ENCODE peak calls at places on chromosomes 5 and 9, in four cellular contexts. One of them, this sample, is unnamed.
A peak's percentile ranks its signal among the peaks of the same experiment; 100 is the strongest.

GRCh38 chr5:61673007-61673735 is 341.1 kb downstream of the ZSWIM6 start:
- DNase-seq in sigmoid colon: no peak
- DNase-seq in uterus: no peak
- DNase-seq in prostate gland: no peak
- DNase-seq in this sample: peak; percentile 65

GRCh38 chr5:141570655-141571054 is 48.1 kb downstream of the DIAPH1 start:
- DNase-seq in sigmoid colon: no peak
- DNase-seq in uterus: no peak
- DNase-seq in prostate gland: no peak
- DNase-seq in this sample: no peak

GRCh38 chr9:109241931-109242330 is 74.9 kb upstream of the FRRS1L start:
- DNase-seq in sigmoid colon: no peak
- DNase-seq in prostate gland: no peak
- DNase-seq in uterus: no peak
- DNase-seq in this sample: no peak

GRCh38 chr9:121292801-121293241 is 24.9 kb downstream of the GSN start:
- DNase-seq in sigmoid colon: peak; percentile 61
- DNase-seq in prostate gland: no peak
- DNase-seq in uterus: no peak
- DNase-seq in this sample: no peak

GRCh38 chr5:129398279-129398678 is 61.8 kb upstream of the ADAMTS19 start:
- DNase-seq in prostate gland: no peak
- DNase-seq in sigmoid colon: no peak
- DNase-seq in uterus: no peak
- DNase-seq in this sample: no peak

GRCh38 chr5:117065800-117066199 is 491.2 kb upstream of the SEMA6A start:
- DNase-seq in prostate gland: no peak
- DNase-seq in uterus: no peak
- DNase-seq in sigmoid colon: no peak
- DNase-seq in this sample: no peak

GRCh38 chr5:55437859-55438206 is 96.9 kb downstream of the PLPP1 start:
- DNase-seq in sigmoid colon: no peak
- DNase-seq in uterus: no peak
- DNase-seq in prostate gland: no peak
- DNase-seq in this sample: no peak

GRCh38 chr9:136021171-136021890 is 60.2 kb upstream of the UBAC1 start:
- DNase-seq in prostate gland: no peak
- DNase-seq in sigmoid colon: no peak
- DNase-seq in uterus: no peak
- DNase-seq in this sample: no peak

GRCh38 chr9:93586290-93587057 is 10.1 kb downstream of the PHF2 start:
- DNase-seq in uterus: no peak
- DNase-seq in sigmoid colon: no peak
- DNase-seq in prostate gland: no peak
- DNase-seq in this sample: no peak

GRCh38 chr9:137311171-137311970 is 9.3 kb upstream of the NRARP start:
- DNase-seq in uterus: no peak
- DNase-seq in sigmoid colon: no peak
- DNase-seq in prostate gland: peak; percentile 81
- DNase-seq in this sample: no peak

GRCh38 chr9:70574222-70574837 is 159.9 kb upstream of the KLF9 start:
- DNase-seq in prostate gland: no peak
- DNase-seq in uterus: peak; percentile 33
- DNase-seq in sigmoid colon: peak; percentile 70
- DNase-seq in this sample: no peak

GRCh38 chr9:68843239-68843638 is 138.2 kb downstream of the PIP5K1B start:
- DNase-seq in sigmoid colon: no peak
- DNase-seq in uterus: no peak
- DNase-seq in prostate gland: no peak
- DNase-seq in this sample: no peak

GRCh38 chr5:73312146-73312871 is 136.3 kb downstream of the FOXD1 start:
- DNase-seq in uterus: no peak
- DNase-seq in prostate gland: no peak
- DNase-seq in sigmoid colon: no peak
- DNase-seq in this sample: no peak

GRCh38 chr5:102222772-102223171 is 73.3 kb downstream of the SLCO4C1 start:
- DNase-seq in sigmoid colon: no peak
- DNase-seq in uterus: no peak
- DNase-seq in prostate gland: no peak
- DNase-seq in this sample: no peak

GRCh38 chr5:160438316-160439204 is 16.9 kb downstream of the PTTG1 start:
- DNase-seq in prostate gland: peak; percentile 32
- DNase-seq in sigmoid colon: no peak
- DNase-seq in uterus: peak; percentile 23
- DNase-seq in this sample: no peak

GRCh38 chr9:94472766-94473165 is 82.1 kb upstream of the PCAT7 start:
- DNase-seq in prostate gland: no peak
- DNase-seq in sigmoid colon: no peak
- DNase-seq in uterus: no peak
- DNase-seq in this sample: no peak

GRCh38 chr9:16044116-16044881 is 491.5 kb downstream of the CCDC171 start:
- DNase-seq in uterus: no peak
- DNase-seq in sigmoid colon: no peak
- DNase-seq in prostate gland: no peak
- DNase-seq in this sample: no peak

GRCh38 chr9:68895741-68896478 is 118.0 kb downstream of the PRKACG start:
- DNase-seq in sigmoid colon: no peak
- DNase-seq in prostate gland: no peak
- DNase-seq in uterus: no peak
- DNase-seq in this sample: no peak

GRCh38 chr9:134063876-134064450 is 3.9 kb downstream of the BRD3 start:
- DNase-seq in uterus: no peak
- DNase-seq in prostate gland: no peak
- DNase-seq in sigmoid colon: no peak
- DNase-seq in this sample: no peak

GRCh38 chr5:127229185-127229889 is 61.3 kb upstream of the MEGF10 start:
- DNase-seq in sigmoid colon: peak; percentile 78
- DNase-seq in prostate gland: peak; percentile 53
- DNase-seq in uterus: peak; percentile 33
- DNase-seq in this sample: no peak
- TF ChIP-seq POLR2A in sigmoid colon: no peak
- TF ChIP-seq POLR2A in prostate gland: no peak
- TF ChIP-seq POLR2A in uterus: no peak
- TF ChIP-seq POLR2A in this sample: no peak

GRCh38 chr5:177179431-177179830 is 45.9 kb downstream of the NSD1 start:
- DNase-seq in prostate gland: no peak
- DNase-seq in sigmoid colon: no peak
- DNase-seq in uterus: no peak
- DNase-seq in this sample: no peak

GRCh38 chr5:177178905-177179304 is 45.3 kb downstream of the NSD1 start:
- DNase-seq in prostate gland: no peak
- DNase-seq in sigmoid colon: no peak
- DNase-seq in uterus: no peak
- DNase-seq in this sample: no peak

GRCh38 chr5:177171961-177172360 is 38.4 kb downstream of the NSD1 start:
- DNase-seq in sigmoid colon: no peak
- DNase-seq in uterus: no peak
- DNase-seq in prostate gland: no peak
- DNase-seq in this sample: no peak

GRCh38 chr5:177175336-177175735 is 41.8 kb downstream of the NSD1 start:
- DNase-seq in sigmoid colon: no peak
- DNase-seq in prostate gland: no peak
- DNase-seq in uterus: no peak
- DNase-seq in this sample: no peak

DNA sequence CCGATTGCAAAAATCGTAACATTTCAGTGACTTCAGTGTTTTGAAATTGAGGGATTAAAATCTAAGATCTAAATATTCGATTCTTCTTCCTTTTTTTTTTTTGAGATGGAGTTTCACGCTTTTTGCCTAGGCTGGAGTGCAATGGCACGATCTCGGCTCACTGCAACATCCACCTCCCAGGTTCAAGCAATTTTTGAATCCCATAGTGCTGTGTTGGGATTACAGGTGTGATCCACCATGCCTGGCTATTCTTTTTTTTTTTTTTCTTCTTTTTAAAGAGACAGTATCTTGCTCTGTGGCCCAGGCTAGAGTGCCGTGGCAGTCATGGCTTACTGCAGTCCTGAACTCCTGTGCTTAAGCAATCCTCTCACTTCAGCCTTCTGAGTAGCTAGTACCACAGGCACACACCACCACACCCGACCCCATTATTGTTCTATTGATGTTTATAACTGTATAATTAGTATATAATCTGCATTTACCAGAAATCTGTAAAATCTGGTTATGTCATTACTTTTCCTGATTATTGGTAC is 42.7 kb downstream of the NSD1 start:
- DNase-seq in prostate gland: no peak
- DNase-seq in sigmoid colon: no peak
- DNase-seq in uterus: no peak
- DNase-seq in this sample: no peak
- TF ChIP-seq POLR2A in prostate gland: no peak
- TF ChIP-seq POLR2A in sigmoid colon: no peak
- TF ChIP-seq POLR2A in uterus: no peak
- TF ChIP-seq POLR2A in this sample: no peak

GRCh38 chr5:415928-416635 is 26.9 kb upstream of the EXOC3 start:
- DNase-seq in prostate gland: no peak
- DNase-seq in uterus: no peak
- DNase-seq in sigmoid colon: peak; percentile 50
- DNase-seq in this sample: no peak
- TF ChIP-seq POLR2A in prostate gland: no peak
- TF ChIP-seq POLR2A in uterus: no peak
- TF ChIP-seq POLR2A in sigmoid colon: no peak
- TF ChIP-seq POLR2A in this sample: no peak

DNA sequence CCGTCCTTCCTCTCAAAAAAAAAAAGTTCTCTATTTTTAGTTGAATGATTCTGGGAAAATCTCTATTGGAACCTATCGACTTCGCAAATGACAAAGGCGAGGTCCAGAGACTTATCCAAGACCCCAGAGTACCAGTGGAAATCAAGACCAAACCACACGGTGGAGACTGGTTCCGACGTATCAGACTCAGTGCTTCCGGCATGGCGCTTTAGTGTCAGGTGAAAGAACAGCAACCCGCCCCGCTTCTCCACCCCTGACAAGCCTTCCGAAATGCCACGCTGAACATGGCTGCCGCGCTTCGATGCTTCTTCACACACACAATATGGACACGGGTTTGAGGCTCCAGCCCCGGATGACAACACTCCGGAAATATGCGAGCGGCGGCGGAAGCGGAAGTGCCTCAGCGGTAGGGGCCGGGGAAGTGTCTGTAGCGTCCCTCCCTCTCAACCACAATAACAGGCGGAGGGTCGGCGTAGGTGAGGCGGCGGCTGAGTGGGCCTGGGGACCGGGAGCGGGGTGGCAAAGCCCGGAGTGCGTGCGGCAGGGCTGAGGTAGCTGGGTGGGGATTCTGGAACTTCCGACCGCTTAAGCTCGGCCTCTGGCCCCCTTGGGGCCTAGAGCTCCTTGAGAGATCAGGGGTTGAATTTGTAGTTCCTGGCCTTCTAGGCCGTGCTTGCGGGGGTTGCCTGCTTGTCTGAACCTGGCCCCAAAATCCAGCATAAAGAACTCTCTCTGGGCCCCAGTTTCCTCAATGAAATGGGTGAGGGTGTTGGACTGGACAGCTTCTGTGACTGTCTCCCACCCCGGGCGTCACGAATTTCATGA is at the start of gene FBXO38:
- DNase-seq in uterus: peak; percentile 97
- DNase-seq in sigmoid colon: peak; percentile 98
- DNase-seq in prostate gland: peak; percentile 97
- DNase-seq in this sample: peak; percentile 77
- TF ChIP-seq POLR2A in uterus: peak; percentile 57
- TF ChIP-seq POLR2A in sigmoid colon: peak; percentile 61
- TF ChIP-seq POLR2A in prostate gland: peak; percentile 77
- TF ChIP-seq POLR2A in this sample: peak; percentile 70

GRCh38 chr5:88734191-88734640 is 148.8 kb downstream of the MEF2C start:
- DNase-seq in uterus: no peak
- DNase-seq in sigmoid colon: no peak
- DNase-seq in prostate gland: no peak
- DNase-seq in this sample: no peak

GRCh38 chr5:88740604-88741003 is 142.4 kb downstream of the MEF2C start:
- DNase-seq in sigmoid colon: no peak
- DNase-seq in uterus: no peak
- DNase-seq in prostate gland: no peak
- DNase-seq in this sample: no peak

GRCh38 chr5:88732862-88733261 is 150.1 kb downstream of the MEF2C start:
- DNase-seq in prostate gland: no peak
- DNase-seq in uterus: no peak
- DNase-seq in sigmoid colon: no peak
- DNase-seq in this sample: no peak

GRCh38 chr5:88734983-88735382 is 148.0 kb downstream of the MEF2C start:
- DNase-seq in sigmoid colon: no peak
- DNase-seq in prostate gland: no peak
- DNase-seq in uterus: no peak
- DNase-seq in this sample: no peak

GRCh38 chr5:88736494-88736893 is 146.5 kb downstream of the MEF2C start:
- DNase-seq in uterus: no peak
- DNase-seq in prostate gland: no peak
- DNase-seq in sigmoid colon: no peak
- DNase-seq in this sample: no peak
- TF ChIP-seq POLR2A in uterus: no peak
- TF ChIP-seq POLR2A in prostate gland: no peak
- TF ChIP-seq POLR2A in sigmoid colon: no peak
- TF ChIP-seq POLR2A in this sample: no peak

DNA sequence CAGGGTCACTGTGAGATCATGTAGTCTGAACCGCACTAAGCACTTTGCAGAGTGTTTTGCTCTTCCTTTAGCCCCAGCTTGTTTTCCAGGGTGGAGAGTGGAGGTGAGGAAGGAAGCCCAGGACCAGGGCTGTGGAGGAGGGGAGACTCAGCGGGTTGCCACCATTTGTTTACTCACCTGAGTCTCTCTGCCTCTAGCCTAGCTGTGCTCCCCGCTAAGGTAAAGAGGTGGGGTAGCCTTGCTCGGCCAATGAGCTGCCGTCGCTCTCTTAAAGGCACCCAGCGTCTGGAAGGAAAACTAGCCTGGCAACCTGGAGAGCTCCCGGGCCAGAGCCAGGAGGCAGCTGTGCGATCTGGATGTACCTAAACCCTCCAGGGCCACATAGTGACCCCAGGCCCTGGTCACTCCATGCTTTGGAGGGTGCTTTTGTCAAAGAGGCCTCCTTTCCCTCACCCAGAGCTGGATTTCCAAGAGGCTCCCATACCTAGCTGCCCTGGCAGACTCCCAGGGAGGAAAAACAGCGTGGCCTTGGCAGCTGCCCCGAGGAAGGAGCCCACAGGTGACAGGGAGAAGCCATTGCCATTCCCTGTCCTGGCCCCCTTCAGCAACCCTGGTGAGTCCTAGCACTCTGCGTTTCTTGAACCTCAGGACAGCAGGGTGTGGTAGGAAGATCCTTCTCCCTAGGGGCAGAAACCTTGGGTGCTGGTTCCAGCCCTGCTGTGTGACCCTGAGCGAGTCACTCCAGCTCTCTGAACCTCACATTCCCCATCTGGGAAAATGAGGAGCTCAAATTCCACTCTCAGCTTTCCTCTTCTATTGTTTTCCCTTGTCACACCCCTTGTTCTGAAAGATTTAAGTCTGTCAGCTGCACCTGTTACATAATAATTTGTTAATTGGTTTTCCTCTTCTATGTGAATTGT is 42.4 kb upstream of the LARP1 start:
- DNase-seq in sigmoid colon: peak; percentile 56
- DNase-seq in uterus: no peak
- DNase-seq in prostate gland: peak; percentile 84
- DNase-seq in this sample: no peak
- TF ChIP-seq POLR2A in sigmoid colon: peak; percentile 31
- TF ChIP-seq POLR2A in uterus: no peak
- TF ChIP-seq POLR2A in prostate gland: peak; percentile 58
- TF ChIP-seq POLR2A in this sample: no peak

This sample was measured in H54.